ENCODE peak calls at places on chromosome 15, in five cellular contexts. F, S, Y, L and H are unnamed samples.

GRCh38 chr15:78909791-78910228 is 35.0 kb downstream of the CTSH start:
- DNase-seq in F (peak), S (peak), Y (peak), L (peak), H (no peak)

GRCh38 chr15:71080166-71080565 is 35.1 kb upstream of the THSD4 start:
- DNase-seq in F (no peak), S (no peak), Y (no peak), L (no peak), H (no peak)

GRCh38 chr15:43920815-43921214 is 94.0 kb downstream of the WDR76 start:
- DNase-seq in F (no peak), S (no peak), Y (no peak), L (no peak), H (no peak)

GRCh38 chr15:88274534-88275460 is 18.3 kb upstream of the NTRK3 start:
- DNase-seq in F (peak), S (peak), Y (peak), L (peak), H (no peak)

GRCh38 chr15:77582763-77583162 is 49.9 kb downstream of the LINGO1 start:
- DNase-seq in F (no peak), S (no peak), Y (no peak), L (no peak), H (no peak)

GRCh38 chr15:42324308-42324707 is 35.0 kb upstream of the CAPN3 start:
- DNase-seq in F (no peak), S (no peak), Y (no peak), L (no peak), H (no peak)

GRCh38 chr15:36109943-36110658 is 469.3 kb upstream of the CDIN1 start:
- DNase-seq in F (no peak), S (no peak), Y (no peak), L (no peak), H (no peak)

GRCh38 chr15:87215100-87215499 is 1041.4 kb downstream of the NTRK3 start:
- DNase-seq in F (no peak), S (no peak), Y (no peak), L (no peak), H (no peak)